ENCODE peak calls at places on chromosomes 12 and 14, in eight cellular contexts. Q is HTR-8/SVneo; S is activated CD4-positive, alpha-beta T cell treated with anti-CD3 and anti-CD28 coated beads, Interleukin-2, amount 50 U/mL, for 24 hours; B is lung microvascular endothelial cell; E is kidney epithelial cell; P is ELR; T is NCI-H1092 treated with DMSO at 0.1 percent for 48 hours; Z is pulmonary artery endothelial cell. N is an unnamed sample.

GRCh38 chr14:87896393-87897380 is 96.3 kb downstream of the GALC start:
- DNase-seq in S (no peak), T (peak), B (peak), P (peak), E (no peak), Z (peak), Q (peak), N (peak)

GRCh38 chr12:131900397-131900796 is 6.0 kb downstream of the ULK1 start:
- DNase-seq in S (no peak), E (no peak), Z (no peak), P (no peak), Q (no peak), T (no peak), B (peak), N (no peak)

GRCh38 chr12:53054112-53054878 is 4.4 kb downstream of the TNS2 start:
- DNase-seq in S (peak), Q (peak), E (peak), T (peak), Z (peak), P (peak), B (peak), N (peak)

GRCh38 chr12:104360157-104360556 is 56.6 kb downstream of the EID3 start:
- DNase-seq in S (no peak), Q (no peak), E (no peak), P (peak), T (no peak), Z (no peak), B (no peak), N (no peak)

GRCh38 chr14:34874386-34875030 is 652 bp downstream of the BAZ1A start:
- DNase-seq in P (peak), Q (peak), E (no peak), T (peak), Z (no peak), B (peak), S (peak), N (peak)

GRCh38 chr12:109357032-109357431 is 9.3 kb downstream of the MYO1H start:
- DNase-seq in Q (no peak), E (no peak), P (no peak), T (no peak), B (no peak), Z (no peak), S (no peak), N (no peak)

GRCh38 chr14:72512925-72513324 is 381.0 kb downstream of the DPF3 start:
- DNase-seq in E (no peak), P (no peak), Z (no peak), T (no peak), S (no peak), B (no peak), Q (no peak), N (no peak)

GRCh38 chr12:22275847-22276246 is 58.7 kb downstream of the ST8SIA1 start:
- DNase-seq in Z (peak), Q (peak), S (no peak), P (peak), T (no peak), E (peak), B (peak), N (no peak)

GRCh38 chr14:54564799-54565235 is 2.1 kb upstream of the SAMD4A start:
- DNase-seq in B (peak), P (peak), Z (no peak), E (no peak), S (no peak), T (peak), Q (peak), N (no peak)

GRCh38 chr14:23725528-23725927 is 89.4 kb downstream of the DHRS2 start:
- DNase-seq in E (no peak), T (no peak), P (no peak), Q (no peak), Z (no peak), S (no peak), B (no peak), N (no peak)

GRCh38 chr14:50733479-50733878 is 65.4 kb upstream of the SAV1 start:
- DNase-seq in B (no peak), E (no peak), P (no peak), T (no peak), Q (no peak), Z (no peak), S (no peak), N (no peak)

GRCh38 chr12:123389560-123390351 is 5.8 kb downstream of the KMT5A start:
- DNase-seq in S (peak), P (peak), Q (peak), B (peak), T (no peak), E (no peak), Z (no peak), N (no peak)

GRCh38 chr12:115507951-115508722 is 769.4 kb downstream of the MED13L start:
- DNase-seq in E (no peak), Q (no peak), Z (no peak), P (no peak), S (no peak), B (no peak), T (peak), N (peak)

GRCh38 chr12:121228919-121229650 is 19.2 kb downstream of the P2RX4 start:
- DNase-seq in Q (no peak), S (no peak), T (no peak), B (no peak), E (no peak), Z (no peak), P (no peak), N (no peak)

GRCh38 chr14:66010695-66011094 is 475.5 kb upstream of the CCDC196 start:
- DNase-seq in S (no peak), B (no peak), Z (no peak), E (no peak), P (no peak), Q (no peak), T (no peak), N (no peak)

N was measured in COR-L47.